ENCODE peak calls at places on chromosomes 6 and 20, in eight cellular contexts. One of them, this sample, is unnamed.

GRCh38 chr6:162409986-162410715 is 317.4 kb downstream of the PRKN start:
- DNase-seq in AG10803: no peak
- DNase-seq in ascending aorta: no peak
- DNase-seq in brain microvascular endothelial cell: no peak
- DNase-seq in epithelial cell of esophagus: no peak
- DNase-seq in A549: no peak
- DNase-seq in WTC11: peak
- DNase-seq in stomach: no peak
- DNase-seq in this sample: no peak

GRCh38 chr6:77150736-77151135 is 312.6 kb downstream of the HTR1B start:
- DNase-seq in AG10803: no peak
- DNase-seq in ascending aorta: no peak
- DNase-seq in brain microvascular endothelial cell: no peak
- DNase-seq in epithelial cell of esophagus: no peak
- DNase-seq in A549: no peak
- DNase-seq in WTC11: no peak
- DNase-seq in stomach: no peak
- DNase-seq in this sample: no peak

GRCh38 chr6:113128020-113128419 is 729.1 kb upstream of the MARCKS start:
- DNase-seq in AG10803: no peak
- DNase-seq in ascending aorta: no peak
- DNase-seq in brain microvascular endothelial cell: no peak
- DNase-seq in epithelial cell of esophagus: no peak
- DNase-seq in A549: no peak
- DNase-seq in WTC11: no peak
- DNase-seq in stomach: no peak
- DNase-seq in this sample: no peak

GRCh38 chr20:56865055-56865454 is 235.9 kb downstream of the TFAP2C start:
- DNase-seq in AG10803: peak
- DNase-seq in ascending aorta: no peak
- DNase-seq in brain microvascular endothelial cell: no peak
- DNase-seq in epithelial cell of esophagus: peak
- DNase-seq in A549: no peak
- DNase-seq in WTC11: no peak
- DNase-seq in stomach: no peak
- DNase-seq in this sample: no peak

GRCh38 chr6:30013296-30013922 is 47.7 kb upstream of the POLR1H start:
- DNase-seq in AG10803: peak
- DNase-seq in ascending aorta: no peak
- DNase-seq in brain microvascular endothelial cell: no peak
- DNase-seq in epithelial cell of esophagus: no peak
- DNase-seq in A549: peak
- DNase-seq in WTC11: peak
- DNase-seq in stomach: no peak
- DNase-seq in this sample: no peak

GRCh38 chr6:121873595-121873994 is 438.1 kb downstream of the GJA1 start:
- DNase-seq in AG10803: no peak
- DNase-seq in ascending aorta: no peak
- DNase-seq in brain microvascular endothelial cell: no peak
- DNase-seq in epithelial cell of esophagus: no peak
- DNase-seq in A549: no peak
- DNase-seq in WTC11: no peak
- DNase-seq in stomach: no peak
- DNase-seq in this sample: no peak

GRCh38 chr6:42433409-42433808 is 18.3 kb downstream of the TRERF1 start:
- DNase-seq in AG10803: no peak
- DNase-seq in ascending aorta: no peak
- DNase-seq in brain microvascular endothelial cell: no peak
- DNase-seq in epithelial cell of esophagus: no peak
- DNase-seq in A549: no peak
- DNase-seq in WTC11: no peak
- DNase-seq in stomach: no peak
- DNase-seq in this sample: no peak

GRCh38 chr20:49424536-49424935 is 57.9 kb downstream of the KCNB1 start:
- DNase-seq in AG10803: peak
- DNase-seq in ascending aorta: no peak
- DNase-seq in brain microvascular endothelial cell: no peak
- DNase-seq in epithelial cell of esophagus: no peak
- DNase-seq in A549: no peak
- DNase-seq in WTC11: peak
- DNase-seq in stomach: no peak
- DNase-seq in this sample: peak

GRCh38 chr6:154459513-154459912 is 51.0 kb downstream of the CNKSR3 start:
- DNase-seq in AG10803: no peak
- DNase-seq in ascending aorta: no peak
- DNase-seq in brain microvascular endothelial cell: no peak
- DNase-seq in epithelial cell of esophagus: no peak
- DNase-seq in A549: no peak
- DNase-seq in WTC11: no peak
- DNase-seq in stomach: no peak
- DNase-seq in this sample: no peak

GRCh38 chr6:98016565-98016964 is 733.5 kb upstream of the MMS22L start:
- DNase-seq in AG10803: no peak
- DNase-seq in ascending aorta: no peak
- DNase-seq in brain microvascular endothelial cell: no peak
- DNase-seq in epithelial cell of esophagus: no peak
- DNase-seq in A549: no peak
- DNase-seq in WTC11: no peak
- DNase-seq in stomach: no peak
- DNase-seq in this sample: no peak

GRCh38 chr20:53828673-53829085 is 235.0 kb upstream of the ZNF217 start:
- DNase-seq in AG10803: peak
- DNase-seq in ascending aorta: peak
- DNase-seq in brain microvascular endothelial cell: peak
- DNase-seq in epithelial cell of esophagus: peak
- DNase-seq in A549: peak
- DNase-seq in WTC11: no peak
- DNase-seq in stomach: no peak
- DNase-seq in this sample: no peak
- TF ChIP-seq CTCF in AG10803: peak
- TF ChIP-seq CTCF in ascending aorta: no peak
- TF ChIP-seq CTCF in brain microvascular endothelial cell: peak
- TF ChIP-seq CTCF in epithelial cell of esophagus: no peak
- TF ChIP-seq CTCF in A549: peak
- TF ChIP-seq CTCF in WTC11: no peak
- TF ChIP-seq CTCF in stomach: no peak
- TF ChIP-seq CTCF in this sample: no peak

GRCh38 chr6:126302191-126302590 is 37.7 kb upstream of the CENPW start:
- DNase-seq in AG10803: no peak
- DNase-seq in ascending aorta: no peak
- DNase-seq in brain microvascular endothelial cell: no peak
- DNase-seq in epithelial cell of esophagus: peak
- DNase-seq in A549: no peak
- DNase-seq in WTC11: no peak
- DNase-seq in stomach: no peak
- DNase-seq in this sample: no peak

GRCh38 chr6:126300126-126300525 is 39.8 kb upstream of the CENPW start:
- DNase-seq in AG10803: no peak
- DNase-seq in ascending aorta: no peak
- DNase-seq in brain microvascular endothelial cell: no peak
- DNase-seq in epithelial cell of esophagus: no peak
- DNase-seq in A549: no peak
- DNase-seq in WTC11: no peak
- DNase-seq in stomach: no peak
- DNase-seq in this sample: no peak

DNA sequence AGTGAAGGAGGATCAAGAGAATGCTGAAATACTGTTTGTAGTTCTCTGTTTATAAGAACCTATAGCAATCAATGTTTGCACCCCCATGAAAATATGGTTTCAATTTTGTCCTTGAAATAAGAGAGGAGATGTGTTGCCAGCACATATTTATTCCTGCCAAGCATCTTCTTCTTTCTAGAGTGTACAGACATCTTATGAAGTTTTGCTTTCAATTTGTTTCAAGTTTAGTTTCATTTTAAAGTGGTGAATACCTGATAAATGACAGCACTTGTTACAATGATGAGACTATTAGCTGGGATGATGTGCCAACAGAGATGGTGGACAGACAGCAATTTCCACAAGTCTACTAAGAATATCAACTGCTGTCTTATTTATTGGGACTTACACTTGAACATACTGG is 39.2 kb upstream of the CENPW start:
- DNase-seq in AG10803: no peak
- DNase-seq in ascending aorta: no peak
- DNase-seq in brain microvascular endothelial cell: no peak
- DNase-seq in epithelial cell of esophagus: no peak
- DNase-seq in A549: no peak
- DNase-seq in WTC11: no peak
- DNase-seq in stomach: no peak
- DNase-seq in this sample: no peak
- TF ChIP-seq CTCF in AG10803: no peak
- TF ChIP-seq CTCF in ascending aorta: no peak
- TF ChIP-seq CTCF in brain microvascular endothelial cell: no peak
- TF ChIP-seq CTCF in epithelial cell of esophagus: no peak
- TF ChIP-seq CTCF in A549: no peak
- TF ChIP-seq CTCF in WTC11: no peak
- TF ChIP-seq CTCF in stomach: no peak
- TF ChIP-seq CTCF in this sample: no peak

DNA sequence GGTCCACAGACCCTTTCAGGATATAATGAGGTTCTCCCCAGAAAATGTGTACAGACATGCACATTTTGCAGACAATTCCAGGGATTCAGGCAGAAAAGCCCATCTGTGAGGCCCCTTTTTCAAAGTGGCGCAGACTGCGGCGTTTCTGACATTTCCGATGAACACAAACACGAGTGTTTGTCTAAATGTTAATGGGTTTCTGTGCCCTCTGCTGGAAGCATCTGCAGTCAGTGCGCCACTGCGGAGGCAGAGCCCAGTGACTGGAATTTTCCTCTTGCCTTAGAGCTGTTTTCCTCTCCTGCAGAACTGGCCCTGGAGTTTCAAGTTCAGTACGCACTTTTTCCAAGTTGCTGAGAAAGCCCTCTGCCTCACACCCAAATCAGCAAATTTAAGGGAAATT is 15.3 kb downstream of the ANKRD60 start:
- DNase-seq in AG10803: peak
- DNase-seq in ascending aorta: no peak
- DNase-seq in brain microvascular endothelial cell: no peak
- DNase-seq in epithelial cell of esophagus: no peak
- DNase-seq in A549: peak
- DNase-seq in WTC11: no peak
- DNase-seq in stomach: no peak
- DNase-seq in this sample: no peak
- TF ChIP-seq CTCF in AG10803: peak
- TF ChIP-seq CTCF in ascending aorta: no peak
- TF ChIP-seq CTCF in brain microvascular endothelial cell: peak
- TF ChIP-seq CTCF in epithelial cell of esophagus: peak
- TF ChIP-seq CTCF in A549: peak
- TF ChIP-seq CTCF in WTC11: no peak
- TF ChIP-seq CTCF in stomach: no peak
- TF ChIP-seq CTCF in this sample: no peak

DNA sequence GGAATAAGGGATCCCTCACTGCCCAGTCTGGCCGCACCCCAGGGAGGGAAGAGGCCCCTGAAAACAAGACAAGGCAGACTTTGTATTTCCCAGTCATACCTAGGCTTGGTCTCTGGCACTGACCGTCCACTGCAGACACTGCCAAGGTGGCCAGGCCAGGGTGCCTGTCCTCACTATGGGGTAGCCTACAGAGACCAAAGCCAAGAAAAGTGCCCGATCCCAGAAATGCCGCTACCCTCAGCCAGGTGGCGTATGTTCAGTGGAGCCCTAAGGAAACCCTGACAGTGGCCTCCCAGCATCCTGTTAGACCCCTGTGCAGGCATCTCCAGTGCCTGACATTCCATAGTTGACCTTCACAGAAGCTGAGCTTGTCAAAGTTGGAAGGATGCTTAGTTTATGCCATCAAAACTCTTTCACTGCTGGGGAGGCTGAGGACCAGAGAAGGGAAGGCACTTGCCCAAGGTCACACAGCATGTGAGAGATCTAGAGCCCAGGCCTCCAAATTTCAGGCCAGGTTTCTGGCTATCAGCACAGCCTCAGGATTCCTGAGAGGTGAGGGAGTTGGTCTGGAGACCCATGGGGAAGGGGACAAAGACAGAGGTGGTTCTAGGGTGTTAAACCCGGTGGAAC is 2.5 kb downstream of the SCRT2 start:
- DNase-seq in AG10803: no peak
- DNase-seq in ascending aorta: no peak
- DNase-seq in brain microvascular endothelial cell: no peak
- DNase-seq in epithelial cell of esophagus: no peak
- DNase-seq in A549: peak
- DNase-seq in WTC11: peak
- DNase-seq in stomach: no peak
- DNase-seq in this sample: peak
- TF ChIP-seq CTCF in AG10803: peak
- TF ChIP-seq CTCF in ascending aorta: no peak
- TF ChIP-seq CTCF in brain microvascular endothelial cell: peak
- TF ChIP-seq CTCF in epithelial cell of esophagus: peak
- TF ChIP-seq CTCF in A549: peak
- TF ChIP-seq CTCF in WTC11: peak
- TF ChIP-seq CTCF in stomach: no peak
- TF ChIP-seq CTCF in this sample: peak

GRCh38 chr6:6915219-6915618 is 192.5 kb upstream of the RREB1 start:
- DNase-seq in AG10803: no peak
- DNase-seq in ascending aorta: no peak
- DNase-seq in brain microvascular endothelial cell: no peak
- DNase-seq in epithelial cell of esophagus: no peak
- DNase-seq in A549: no peak
- DNase-seq in WTC11: no peak
- DNase-seq in stomach: no peak
- DNase-seq in this sample: no peak
- TF ChIP-seq CTCF in AG10803: no peak
- TF ChIP-seq CTCF in ascending aorta: no peak
- TF ChIP-seq CTCF in brain microvascular endothelial cell: no peak
- TF ChIP-seq CTCF in epithelial cell of esophagus: no peak
- TF ChIP-seq CTCF in A549: no peak
- TF ChIP-seq CTCF in WTC11: no peak
- TF ChIP-seq CTCF in stomach: no peak
- TF ChIP-seq CTCF in this sample: no peak

GRCh38 chr6:168201383-168201782 is 118.2 kb downstream of the DACT2 start:
- DNase-seq in AG10803: no peak
- DNase-seq in ascending aorta: no peak
- DNase-seq in brain microvascular endothelial cell: no peak
- DNase-seq in epithelial cell of esophagus: no peak
- DNase-seq in A549: peak
- DNase-seq in WTC11: peak
- DNase-seq in stomach: peak
- DNase-seq in this sample: no peak
- TF ChIP-seq CTCF in AG10803: no peak
- TF ChIP-seq CTCF in ascending aorta: no peak
- TF ChIP-seq CTCF in brain microvascular endothelial cell: no peak
- TF ChIP-seq CTCF in epithelial cell of esophagus: no peak
- TF ChIP-seq CTCF in A549: peak
- TF ChIP-seq CTCF in WTC11: peak
- TF ChIP-seq CTCF in stomach: no peak
- TF ChIP-seq CTCF in this sample: no peak

This sample was measured in glutamatergic neuron.